ENCODE peak calls at places on chromosomes 2 and 18, in five cellular contexts. F is endothelial cell of umbilical vein, X is A549, C is IMR-90, P is GM12891. J is an unnamed sample.

GRCh38 chr2:149877913-149878312 is 290.3 kb upstream of the MMADHC start:
- DNase-seq in F (peak), X (peak), C (peak), P (no peak), J (no peak)

GRCh38 chr2:238967031-238967977 is 119.4 kb downstream of the TWIST2 start:
- DNase-seq in F (peak), X (no peak), C (no peak), P (no peak), J (no peak)

GRCh38 chr2:116979941-116980340 is 834.5 kb upstream of the DDX18 start:
- DNase-seq in F (no peak), X (no peak), C (no peak), P (no peak), J (no peak)

GRCh38 chr2:184677171-184677570 is 78.8 kb downstream of the ZNF804A start:
- DNase-seq in F (peak), X (no peak), C (no peak), P (no peak), J (no peak)

GRCh38 chr2:98388081-98388480 is 41.8 kb downstream of the CNGA3 start:
- DNase-seq in F (no peak), X (no peak), C (no peak), P (no peak), J (no peak)

GRCh38 chr2:174635015-174635593 is 37.5 kb upstream of the WIPF1 start:
- DNase-seq in F (no peak), X (no peak), C (no peak), P (no peak), J (no peak)

GRCh38 chr18:75216212-75216925 is 5.8 kb downstream of the TSHZ1 start:
- DNase-seq in F (no peak), X (no peak), C (peak), P (no peak), J (no peak)

GRCh38 chr18:26656944-26657536 is 108.7 kb upstream of the KCTD1 start:
- DNase-seq in F (peak), X (peak), C (peak), P (peak), J (no peak)

GRCh38 chr2:75844651-75845050 is 133.9 kb upstream of the GCFC2 start:
- DNase-seq in F (no peak), X (no peak), C (no peak), P (no peak), J (no peak)

DNA sequence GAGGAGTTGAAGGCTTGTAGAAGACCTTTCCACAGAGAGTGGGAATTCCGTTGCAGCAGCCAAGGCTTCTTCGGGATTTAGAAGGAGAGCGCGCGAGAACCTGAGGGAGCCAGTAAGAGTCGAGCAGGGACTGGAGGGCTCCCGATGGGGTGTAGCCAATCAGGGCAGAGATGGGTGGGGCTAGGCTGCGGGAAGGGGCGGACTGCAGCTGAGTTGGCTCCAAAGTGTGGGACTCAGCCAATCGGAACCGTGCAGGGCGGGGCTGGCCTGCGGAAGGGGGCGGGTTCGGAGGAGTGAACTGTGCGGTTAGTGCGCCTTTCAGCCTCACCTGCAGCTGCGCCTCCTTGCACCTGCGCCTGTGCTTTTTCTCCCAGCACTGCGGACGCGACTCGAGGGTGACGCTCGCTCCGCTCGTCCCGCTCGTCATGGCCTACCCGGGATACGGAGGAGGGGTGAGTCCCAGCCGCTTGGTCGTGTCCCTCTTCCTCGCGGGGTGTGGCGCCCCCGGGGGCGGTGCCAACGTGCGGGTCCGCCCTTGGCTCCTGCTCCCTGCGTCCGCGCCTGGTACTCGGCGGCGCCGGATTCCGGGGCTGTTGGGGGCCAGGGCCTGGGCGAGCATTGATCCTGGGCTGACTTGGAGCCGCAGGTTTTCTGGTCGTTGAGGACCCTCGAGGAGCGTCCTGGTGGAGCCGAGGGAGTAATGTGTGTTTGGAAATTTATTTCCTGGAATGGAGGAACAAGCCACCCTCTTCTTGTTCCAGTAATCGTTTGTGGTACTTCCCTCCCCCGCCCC is at the start of gene GCA:
- DNase-seq in F (peak), X (peak), C (peak), P (peak), J (peak)
- TF ChIP-seq POLR2A in F (peak), X (peak), C (no peak), P (peak), J (peak)

GRCh38 chr2:202911513-202912341 is at the start of the genes CARF and WDR12:
- DNase-seq in F (peak), X (peak), C (peak), P (peak), J (peak)
- TF ChIP-seq POLR2A in F (peak), X (peak), C (peak), P (peak), J (peak)

DNA sequence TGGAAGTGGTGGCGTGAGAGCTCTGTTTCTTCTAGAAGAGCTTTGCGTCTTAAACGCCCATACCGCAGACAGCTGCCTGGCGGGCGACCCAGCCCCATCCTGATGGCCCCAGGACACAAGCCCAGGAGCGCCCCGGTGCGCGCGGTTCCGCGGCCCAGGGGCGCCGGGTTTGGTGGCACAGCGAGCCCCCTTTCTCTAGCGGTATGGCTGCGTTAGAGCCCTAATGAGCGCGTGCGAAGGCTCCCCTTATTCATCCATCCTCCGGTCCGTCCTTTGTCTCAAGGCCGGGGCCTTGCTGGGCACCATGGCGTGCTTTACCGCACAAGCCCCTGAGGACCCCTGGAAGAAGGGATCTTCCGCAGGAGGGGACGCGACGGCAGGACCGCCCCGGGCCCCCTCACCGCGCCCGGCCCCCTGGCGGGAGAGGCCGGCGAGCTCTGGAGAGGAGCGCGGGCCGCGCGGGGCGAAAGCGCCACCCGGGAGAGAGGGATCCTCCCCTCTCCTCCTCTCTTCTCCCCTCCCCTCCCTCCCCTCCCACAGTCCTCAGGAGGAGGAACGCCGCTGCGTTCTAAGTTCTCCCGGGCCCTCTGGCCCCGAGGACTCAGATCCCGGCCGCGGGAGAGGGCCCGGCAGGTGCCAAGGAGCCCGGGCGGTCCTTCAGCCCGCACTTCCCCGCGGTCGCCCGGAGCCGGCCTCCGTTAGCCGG is 626 bp upstream of the SLC1A4 start:
- DNase-seq in F (peak), X (peak), C (peak), P (peak), J (peak)
- TF ChIP-seq POLR2A in F (peak), X (peak), C (peak), P (peak), J (no peak)

DNA sequence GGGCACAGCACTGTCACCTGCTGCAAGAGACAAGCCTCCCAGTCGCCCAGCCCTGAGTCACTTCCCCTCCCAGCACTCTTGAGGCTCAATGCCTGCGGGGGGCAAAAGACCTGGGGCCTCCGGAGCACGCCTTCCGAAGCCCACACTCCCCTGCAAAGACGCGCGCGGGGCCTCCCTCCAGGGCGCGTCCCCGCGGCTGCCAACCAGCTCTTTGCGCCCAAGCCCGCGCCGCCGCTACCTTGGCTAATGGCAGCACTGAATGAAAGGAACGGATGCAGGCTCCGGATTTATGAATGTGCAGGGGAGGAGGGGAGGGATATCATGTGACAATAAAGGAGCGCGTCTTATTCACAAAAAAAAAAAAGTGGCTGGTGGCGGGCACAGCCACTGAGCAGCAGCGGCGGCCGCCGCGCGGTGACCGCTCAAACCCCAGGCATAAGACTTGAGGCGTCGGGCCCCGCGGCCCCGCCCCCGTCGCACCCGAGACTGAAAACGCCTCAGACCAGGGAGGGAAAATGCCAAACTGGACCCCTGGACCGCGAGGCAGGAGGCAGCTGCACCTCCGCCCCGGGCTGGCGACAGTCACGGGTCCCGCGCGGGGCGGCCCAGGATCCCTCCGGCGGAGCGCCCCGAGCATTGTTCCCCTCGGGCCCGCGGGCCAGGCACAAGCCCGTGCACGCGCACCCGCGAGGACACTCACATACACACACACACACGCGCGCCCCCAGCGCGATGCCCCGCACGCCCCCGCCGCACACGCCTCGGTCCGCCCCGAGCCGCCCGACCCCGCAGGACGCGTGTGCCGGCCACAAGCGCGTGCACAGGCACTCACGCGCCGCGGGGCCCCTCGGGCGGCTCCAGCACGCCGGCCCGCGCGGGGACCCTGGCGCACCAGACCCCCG is 1.6 kb downstream of the SPRED2 start:
- DNase-seq in F (peak), X (peak), C (peak), P (no peak), J (peak)
- TF ChIP-seq POLR2A in F (no peak), X (no peak), C (no peak), P (no peak), J (no peak)

DNA sequence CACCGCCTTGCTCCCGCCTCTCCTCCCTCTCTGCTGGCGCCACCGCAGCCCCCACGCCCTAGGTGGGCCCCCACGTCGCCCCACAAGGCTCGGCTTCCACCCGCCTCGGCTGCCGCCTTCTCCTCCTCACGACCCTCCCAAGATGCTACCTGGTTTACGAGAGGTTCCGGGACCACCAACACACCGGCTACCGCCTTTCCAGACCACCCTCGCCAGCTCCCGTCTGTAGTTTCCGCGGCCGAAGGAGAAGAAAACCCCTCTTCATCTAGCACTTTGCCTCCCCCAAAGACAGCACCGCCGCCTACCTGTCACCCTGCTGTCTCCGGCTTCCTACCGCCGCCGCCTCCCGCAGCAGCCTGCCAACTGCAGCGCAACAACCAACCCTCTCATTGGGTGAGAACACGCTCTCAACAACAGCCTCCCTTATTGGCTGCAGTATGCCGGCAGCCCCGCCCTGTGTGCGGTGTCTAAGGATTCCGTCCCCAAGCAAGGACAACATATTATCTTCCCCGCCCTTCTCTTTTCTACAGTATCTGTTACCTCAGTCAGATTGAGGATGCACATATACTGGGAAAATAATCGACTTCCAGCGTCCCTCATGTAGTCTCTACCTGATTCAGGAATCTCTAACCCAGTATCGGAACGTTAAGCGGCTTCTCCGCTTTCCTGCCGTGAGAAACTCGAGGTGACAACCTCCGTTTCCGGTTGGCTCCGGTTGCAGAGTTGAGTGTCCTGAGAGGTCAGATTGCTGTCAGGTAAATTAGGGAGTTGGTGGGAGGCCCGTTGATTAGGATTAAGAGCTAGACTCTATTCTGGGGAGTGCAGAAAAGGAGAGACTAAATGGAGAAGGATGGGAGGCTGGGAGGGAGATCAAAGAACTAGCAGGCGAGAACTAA is at the start of the genes HYCC2 and NDUFB3:
- DNase-seq in F (peak), X (peak), C (peak), P (peak), J (peak)
- TF ChIP-seq POLR2A in F (peak), X (peak), C (peak), P (peak), J (peak)

DNA sequence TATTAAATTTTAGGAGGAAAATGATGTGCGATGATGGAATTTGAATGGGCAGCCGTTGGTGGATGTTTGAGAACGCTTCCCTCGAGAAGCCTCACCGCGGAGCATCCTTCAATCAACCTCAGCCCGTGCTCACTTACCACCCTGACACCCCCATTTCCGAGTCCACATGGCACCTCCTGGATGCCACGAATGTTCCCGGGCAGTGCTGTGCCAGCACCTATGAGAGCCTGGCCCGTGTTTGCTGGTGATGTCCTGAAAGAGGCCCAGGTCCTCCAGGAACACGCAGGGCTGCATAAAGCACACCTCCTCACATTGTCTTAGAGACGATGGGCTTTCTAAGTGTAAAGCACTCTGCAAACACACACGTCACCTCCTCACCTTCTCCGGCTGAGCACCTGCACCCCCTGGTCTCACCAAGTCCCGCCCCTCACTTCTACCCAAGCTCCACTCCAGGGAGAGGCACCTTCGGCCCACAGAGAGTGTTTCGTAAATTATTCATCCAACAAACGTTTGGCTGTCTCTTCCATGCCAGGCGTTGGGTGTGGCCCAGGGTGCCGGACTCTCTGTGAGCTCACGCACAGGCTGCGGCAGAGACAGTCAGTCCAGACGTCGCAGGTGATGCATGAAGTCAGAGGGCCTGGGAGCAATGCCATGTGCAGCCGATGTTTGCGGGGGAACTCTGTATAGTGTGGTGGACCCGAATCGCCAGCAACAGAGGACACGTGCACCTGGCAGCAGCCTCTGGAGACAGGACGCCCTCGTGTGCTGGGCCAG is 150.0 kb downstream of the TPO start:
- DNase-seq in F (no peak), X (no peak), C (no peak), P (no peak), J (no peak)
- TF ChIP-seq POLR2A in F (no peak), X (no peak), C (no peak), P (no peak), J (no peak)

DNA sequence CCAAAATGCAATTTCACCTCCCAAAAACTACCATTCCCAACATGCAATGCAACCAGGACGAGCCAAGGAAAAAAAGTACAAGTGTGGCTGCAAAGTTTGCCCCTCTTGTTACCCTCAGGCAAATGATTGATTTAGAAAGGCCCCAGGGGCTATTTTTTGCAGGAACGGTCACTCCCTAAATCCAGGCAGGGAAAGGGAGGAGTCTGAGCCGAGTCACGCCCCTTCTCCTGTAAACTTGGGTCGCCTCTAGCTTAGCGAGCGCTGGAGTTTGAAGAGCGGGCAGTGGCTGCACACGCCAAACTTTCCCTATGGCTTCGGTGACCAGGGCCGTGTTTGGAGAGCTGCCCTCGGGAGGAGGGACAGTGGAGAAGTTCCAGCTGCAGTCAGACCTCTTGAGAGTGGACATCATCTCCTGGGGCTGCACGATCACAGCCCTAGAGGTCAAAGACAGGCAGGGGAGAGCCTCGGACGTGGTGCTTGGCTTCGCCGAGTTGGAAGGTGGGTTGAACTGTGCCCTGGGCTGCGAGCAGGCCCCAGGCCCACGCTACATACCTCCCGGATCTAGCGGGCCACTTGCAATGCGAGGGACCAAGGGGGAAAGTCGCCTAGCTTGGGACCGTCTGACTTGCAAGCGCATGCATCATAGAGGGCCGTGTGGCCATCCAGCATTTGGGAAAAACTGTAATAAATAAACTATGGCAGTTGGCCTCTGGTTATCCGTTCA is at the start of gene GALM:
- DNase-seq in F (peak), X (peak), C (peak), P (no peak), J (peak)
- TF ChIP-seq POLR2A in F (no peak), X (peak), C (no peak), P (no peak), J (peak)

J was measured in erythroblast.